ENCODE peak calls at places on chromosome 9, in ten cellular contexts. K is kidney epithelial cell; Y is thoracic aorta; W is fibroblast of the aortic adventitia; J is IMR-90; X is SK-N-SH; A is fibroblast of villous mesenchyme; B is ovary; S is CD8-positive, alpha-beta T cell; Q is heart right ventricle. G is an unnamed sample.

GRCh38 chr9:111481885-111482636 is 2.1 kb downstream of the ECPAS start:
- DNase-seq in W (peak), J (peak), K (no peak), A (peak), Q (no peak), Y (no peak), S (no peak), X (no peak), B (no peak), G (no peak)

GRCh38 chr9:137316012-137316981 is 14.2 kb upstream of the NRARP start:
- DNase-seq in Y (no peak), Q (peak), S (no peak), K (no peak), B (peak), J (no peak), W (no peak), A (peak), X (peak), G (no peak)

GRCh38 chr9:104094534-104095020 is 468 bp downstream of the SMC2 start:
- DNase-seq in Y (no peak), A (peak), J (no peak), Q (no peak), S (no peak), W (peak), X (no peak), B (no peak), K (no peak), G (no peak)

GRCh38 chr9:106420511-106420944 is 442.4 kb upstream of the ZNF462 start:
- DNase-seq in S (no peak), J (no peak), B (no peak), A (peak), Y (no peak), W (no peak), K (peak), X (no peak), Q (no peak), G (no peak)

GRCh38 chr9:27151693-27152397 is 42.8 kb downstream of the TEK start:
- DNase-seq in A (peak), K (no peak), B (no peak), S (no peak), J (peak), Y (no peak), X (no peak), Q (no peak), W (peak), G (no peak)

GRCh38 chr9:20405086-20405485 is 217.2 kb downstream of the MLLT3 start:
- DNase-seq in J (peak), W (no peak), Q (no peak), X (no peak), A (no peak), K (no peak), B (no peak), S (no peak), Y (no peak), G (no peak)

GRCh38 chr9:121979736-121980135 is 113.4 kb downstream of the TTLL11 start:
- DNase-seq in S (no peak), B (no peak), X (no peak), A (no peak), Q (no peak), W (no peak), J (no peak), Y (no peak), K (no peak), G (no peak)

GRCh38 chr9:13443380-13444271 is 164.1 kb upstream of the MPDZ start:
- DNase-seq in Y (no peak), K (no peak), J (no peak), B (no peak), S (no peak), A (no peak), X (no peak), Q (no peak), W (peak), G (no peak)

GRCh38 chr9:91301161-91301560 is 60.6 kb downstream of the AUH start:
- DNase-seq in Q (no peak), K (no peak), B (peak), S (no peak), J (peak), A (peak), W (peak), X (no peak), Y (no peak), G (no peak)

GRCh38 chr9:96183751-96184150 is 118.2 kb downstream of the HSD17B3 start:
- DNase-seq in W (no peak), Q (no peak), Y (no peak), K (no peak), S (no peak), J (no peak), A (no peak), B (no peak), X (no peak), G (no peak)

GRCh38 chr9:134602547-134603362 is 38.8 kb upstream of the COL5A1 start:
- DNase-seq in Y (peak), B (no peak), Q (peak), S (no peak), J (peak), K (peak), W (peak), X (peak), A (peak), G (no peak)

GRCh38 chr9:130051855-130052254 is 1.9 kb upstream of the GPR107 start:
- DNase-seq in S (no peak), K (no peak), J (no peak), A (peak), Q (no peak), B (no peak), Y (no peak), W (no peak), X (no peak), G (no peak)

GRCh38 chr9:23088932-23089364 is 642.3 kb downstream of the DMRTA1 start:
- DNase-seq in W (peak), K (no peak), S (no peak), J (no peak), Q (no peak), B (no peak), Y (no peak), X (no peak), A (no peak), G (peak)

GRCh38 chr9:120396926-120397325 is 183.0 kb downstream of the CDK5RAP2 start:
- DNase-seq in X (no peak), Q (no peak), W (no peak), A (no peak), B (no peak), J (no peak), S (no peak), Y (no peak), K (no peak), G (no peak)

GRCh38 chr9:131438190-131438589 is 44.3 kb downstream of the PRRC2B start:
- DNase-seq in W (no peak), A (no peak), K (no peak), S (no peak), X (no peak), J (no peak), Y (no peak), Q (no peak), B (no peak), G (no peak)

GRCh38 chr9:33133186-33133585 is 34.0 kb downstream of the B4GALT1 start:
- DNase-seq in W (no peak), J (no peak), K (no peak), S (no peak), Q (no peak), B (no peak), A (no peak), Y (no peak), X (no peak), G (no peak)

GRCh38 chr9:124284237-124284831 is 26.6 kb downstream of the NEK6 start:
- DNase-seq in K (no peak), B (no peak), X (no peak), W (peak), S (no peak), J (peak), Y (no peak), A (peak), Q (peak), G (no peak)
- TF ChIP-seq CTCF in K (no peak), B (no peak), X (no peak), W (no peak), S (no peak), J (no peak), Y (no peak), A (no peak), Q (no peak), G (no peak)

DNA sequence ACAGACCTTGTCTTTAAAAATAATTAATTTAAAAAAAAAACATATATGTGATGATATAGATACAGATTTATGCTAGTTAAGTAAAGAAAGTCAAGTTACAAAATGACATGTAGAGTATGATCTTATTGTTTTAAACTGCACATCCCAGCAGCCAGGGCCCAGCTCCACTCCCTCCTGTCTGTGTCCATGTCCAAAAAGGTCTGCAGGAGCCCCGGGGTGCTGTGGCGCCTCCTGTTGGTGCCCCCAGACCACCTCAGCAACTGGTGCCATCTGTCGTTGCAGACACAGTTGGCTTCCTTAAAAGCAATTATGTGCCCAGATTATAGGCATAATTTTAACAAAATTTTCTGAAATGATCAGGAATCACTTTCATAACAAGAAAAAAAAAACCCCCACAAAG is 33.3 kb downstream of the IPPK start:
- DNase-seq in J (no peak), W (no peak), B (no peak), K (no peak), Y (no peak), Q (no peak), S (no peak), A (no peak), X (no peak), G (no peak)
- TF ChIP-seq CTCF in J (peak), W (no peak), B (no peak), K (no peak), Y (no peak), Q (no peak), S (no peak), A (no peak), X (peak), G (no peak)

GRCh38 chr9:90274725-90275124 is 367.9 kb downstream of the DIRAS2 start:
- DNase-seq in X (no peak), W (no peak), B (no peak), Q (no peak), Y (no peak), S (no peak), A (no peak), K (no peak), J (no peak), G (no peak)
- TF ChIP-seq CTCF in X (no peak), W (no peak), B (no peak), Q (no peak), Y (no peak), S (no peak), A (no peak), K (no peak), J (no peak), G (no peak)

GRCh38 chr9:136089697-136090045 is 5.4 kb downstream of the NACC2 start:
- DNase-seq in B (no peak), J (peak), K (no peak), Y (no peak), W (peak), X (peak), S (no peak), Q (no peak), A (peak), G (no peak)
- TF ChIP-seq CTCF in B (no peak), J (peak), K (peak), Y (peak), W (peak), X (peak), S (peak), Q (peak), A (peak), G (peak)

GRCh38 chr9:125241000-125241862 is at the start of gene HSPA5:
- DNase-seq in B (peak), Q (peak), J (peak), S (peak), Y (peak), K (peak), X (peak), A (peak), W (peak), G (peak)
- TF ChIP-seq CTCF in B (peak), Q (peak), J (no peak), S (no peak), Y (no peak), K (peak), X (no peak), A (no peak), W (no peak), G (peak)

GRCh38 chr9:95004452-95005275 is 278.2 kb downstream of the AOPEP start:
- DNase-seq in W (no peak), B (peak), X (peak), J (no peak), A (peak), K (no peak), S (no peak), Q (peak), Y (no peak), G (no peak)

GRCh38 chr9:95005276-95006141 is 279.0 kb downstream of the AOPEP start:
- DNase-seq in S (no peak), J (no peak), W (peak), B (no peak), X (no peak), Y (no peak), Q (no peak), A (peak), K (no peak), G (no peak)

GRCh38 chr9:95001720-95002119 is 275.2 kb downstream of the AOPEP start:
- DNase-seq in W (no peak), A (no peak), B (no peak), Y (no peak), J (no peak), Q (no peak), S (no peak), K (no peak), X (no peak), G (no peak)

GRCh38 chr9:95000821-95001220 is 274.3 kb downstream of the AOPEP start:
- DNase-seq in S (no peak), B (no peak), J (no peak), K (no peak), W (no peak), X (no peak), A (peak), Y (no peak), Q (no peak), G (no peak)

GRCh38 chr9:95003694-95004451 is 277.4 kb downstream of the AOPEP start:
- DNase-seq in Y (no peak), K (no peak), A (peak), Q (peak), B (peak), S (no peak), J (peak), W (peak), X (peak), G (no peak)
- TF ChIP-seq CTCF in Y (no peak), K (peak), A (peak), Q (no peak), B (peak), S (no peak), J (peak), W (peak), X (peak), G (peak)

GRCh38 chr9:88387733-88388202 is 476 bp upstream of the SPIN1 start:
- DNase-seq in A (peak), Y (no peak), S (no peak), J (peak), W (peak), X (peak), Q (peak), B (peak), K (no peak), G (peak)

GRCh38 chr9:88390371-88390990 is 2.2 kb downstream of the SPIN1 start:
- DNase-seq in A (no peak), Y (no peak), K (no peak), B (no peak), J (peak), S (no peak), Q (no peak), W (peak), X (no peak), G (no peak)

GRCh38 chr9:88388886-88389617 is 808 bp downstream of the SPIN1 start:
- DNase-seq in X (peak), A (peak), J (peak), Q (peak), S (peak), Y (no peak), W (peak), B (no peak), K (no peak), G (peak)

GRCh38 chr9:88387035-88387732 is 1.1 kb upstream of the SPIN1 start:
- DNase-seq in X (no peak), S (peak), Y (peak), Q (peak), A (peak), K (no peak), B (peak), W (peak), J (peak), G (peak)

DNA sequence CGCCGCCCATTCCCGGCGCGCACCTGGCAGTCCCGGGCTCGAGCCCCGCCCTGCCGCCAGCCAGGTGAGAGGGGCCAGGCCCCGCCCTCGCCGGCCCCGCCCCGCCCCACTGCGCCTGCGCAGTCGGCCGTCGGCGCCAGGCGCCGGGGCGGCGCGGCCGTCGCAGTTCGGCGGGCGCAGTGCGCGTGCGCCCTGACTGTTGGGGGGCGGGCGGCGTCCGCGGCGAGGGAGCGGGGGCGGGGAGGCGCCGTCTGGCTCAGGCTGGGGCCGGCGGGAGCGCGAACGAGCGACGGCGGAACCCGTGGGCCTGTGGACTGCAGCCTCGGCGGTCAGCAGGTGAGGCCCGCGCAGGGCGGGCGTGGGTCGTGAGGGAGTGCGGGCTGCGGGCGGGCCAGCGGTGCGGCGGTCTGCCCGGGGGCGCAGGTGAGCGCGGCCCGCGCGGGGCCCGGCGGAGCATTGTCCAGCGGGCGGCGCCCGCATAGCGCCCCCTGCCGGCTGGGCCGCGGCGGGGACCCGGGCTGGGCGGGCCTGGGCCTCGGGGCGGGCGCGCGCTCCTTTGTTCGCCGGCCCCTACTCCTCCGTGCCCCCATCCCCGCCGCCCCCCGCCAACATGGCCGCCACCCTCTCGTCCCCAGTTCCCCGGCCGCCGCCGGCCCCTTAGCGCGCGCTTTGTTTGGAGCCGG is at the start of gene SPIN1:
- DNase-seq in X (peak), A (peak), B (peak), S (peak), K (no peak), Q (peak), Y (no peak), J (peak), W (peak), G (peak)
- TF ChIP-seq CTCF in X (no peak), A (peak), B (peak), S (no peak), K (no peak), Q (peak), Y (no peak), J (peak), W (peak), G (peak)

GRCh38 chr9:93304574-93305496 is 120.9 kb downstream of the WNK2 start:
- DNase-seq in J (peak), S (no peak), K (no peak), Y (no peak), B (peak), A (peak), W (peak), Q (peak), X (peak), G (peak)
- TF ChIP-seq CTCF in J (peak), S (no peak), K (peak), Y (peak), B (peak), A (peak), W (peak), Q (peak), X (peak), G (peak)

G was measured in neural crest cell.